ENCODE peak calls at places on chromosome 7, in five cellular contexts. X is activated T-cell treated with anti-CD3 and anti-CD28 coated beads for 48 hours; A is GM23338; P is activated naive CD4-positive, alpha-beta T cell; Q is T-helper 9 cell. G is an unnamed sample.

GRCh38 chr7:143490719-143491306 is 13.1 kb downstream of the TAS2R41 start:
- DNase-seq in P (no peak), A (peak), Q (no peak), X (no peak), G (no peak)

GRCh38 chr7:50731703-50732582 is 50.8 kb downstream of the GRB10 start:
- DNase-seq in Q (no peak), P (no peak), A (no peak), X (no peak), G (no peak)

GRCh38 chr7:28558236-28558635 is 145.9 kb downstream of the CREB5 start:
- DNase-seq in Q (no peak), X (no peak), P (no peak), A (no peak), G (no peak)

GRCh38 chr7:158257516-158258410 is 329.9 kb downstream of the PTPRN2 start:
- DNase-seq in X (no peak), Q (no peak), P (no peak), A (no peak), G (no peak)

GRCh38 chr7:11748884-11749283 is 83.1 kb downstream of the THSD7A start:
- DNase-seq in Q (no peak), P (no peak), A (peak), X (no peak), G (no peak)

GRCh38 chr7:47543659-47544058 is 38.3 kb downstream of the TNS3 start:
- DNase-seq in Q (no peak), X (no peak), P (no peak), A (no peak), G (no peak)

GRCh38 chr7:156015237-156016020 is 203.2 kb upstream of the SHH start:
- DNase-seq in Q (no peak), A (no peak), P (no peak), X (no peak), G (no peak)

GRCh38 chr7:15424468-15424867 is 137.3 kb downstream of the AGMO start:
- DNase-seq in A (no peak), Q (no peak), P (no peak), X (no peak), G (no peak)

GRCh38 chr7:149292101-149292823 is 30.3 kb downstream of the ZNF783 start:
- DNase-seq in Q (no peak), A (peak), P (no peak), X (no peak), G (no peak)

GRCh38 chr7:99027841-99028240 is 116.1 kb downstream of the SMURF1 start:
- DNase-seq in P (no peak), Q (no peak), X (no peak), A (no peak), G (no peak)

GRCh38 chr7:2087744-2088143 is 145.0 kb downstream of the MAD1L1 start:
- DNase-seq in A (no peak), Q (no peak), X (no peak), P (no peak), G (no peak)

GRCh38 chr7:100489824-100490223 is 6.1 kb downstream of the NYAP1 start:
- DNase-seq in Q (no peak), P (no peak), X (no peak), A (peak), G (peak)

GRCh38 chr7:117673367-117673766 is 193.5 kb downstream of the CFTR start:
- DNase-seq in X (no peak), P (no peak), Q (no peak), A (peak), G (no peak)

GRCh38 chr7:130891254-130892094 is 157.5 kb upstream of the KLF14 start:
- DNase-seq in Q (no peak), A (no peak), X (no peak), P (no peak), G (no peak)

GRCh38 chr7:35249537-35249907 is 4.4 kb downstream of the TBX20 start:
- DNase-seq in P (no peak), A (peak), X (no peak), Q (no peak), G (no peak)

GRCh38 chr7:141700291-141700847 is 1.6 kb downstream of the DENND11 start:
- DNase-seq in X (no peak), P (no peak), A (no peak), Q (no peak), G (no peak)

G was measured in GM13976.